ENCODE peak calls at places on chromosomes 2 and 18, in eight cellular contexts. One of them, this sample, is unnamed.

GRCh38 chr2:184261818-184262217 is 336.5 kb upstream of the ZNF804A start:
- DNase-seq in epithelial cell of esophagus: no peak
- DNase-seq in fibroblast of mammary gland: no peak
- DNase-seq in pancreas: no peak
- DNase-seq in mammary epithelial cell: no peak
- DNase-seq in Peyer's patch: no peak
- DNase-seq in A549: no peak
- DNase-seq in NB4: no peak
- DNase-seq in this sample: no peak

GRCh38 chr2:16091576-16092282 is 151.4 kb downstream of the MYCN start:
- DNase-seq in epithelial cell of esophagus: no peak
- DNase-seq in fibroblast of mammary gland: no peak
- DNase-seq in pancreas: no peak
- DNase-seq in mammary epithelial cell: no peak
- DNase-seq in Peyer's patch: no peak
- DNase-seq in A549: no peak
- DNase-seq in NB4: no peak
- DNase-seq in this sample: no peak

GRCh38 chr2:191059308-191059707 is 45.3 kb upstream of the STAT1 start:
- DNase-seq in epithelial cell of esophagus: no peak
- DNase-seq in fibroblast of mammary gland: no peak
- DNase-seq in pancreas: no peak
- DNase-seq in mammary epithelial cell: no peak
- DNase-seq in Peyer's patch: no peak
- DNase-seq in A549: no peak
- DNase-seq in NB4: no peak
- DNase-seq in this sample: no peak

GRCh38 chr2:201411421-201411820 is 39.8 kb downstream of the TRAK2 start:
- DNase-seq in epithelial cell of esophagus: no peak
- DNase-seq in fibroblast of mammary gland: peak
- DNase-seq in pancreas: no peak
- DNase-seq in mammary epithelial cell: no peak
- DNase-seq in Peyer's patch: no peak
- DNase-seq in A549: no peak
- DNase-seq in NB4: no peak
- DNase-seq in this sample: no peak

GRCh38 chr2:38709515-38710194 is 41.5 kb downstream of the SRSF7 start:
- DNase-seq in epithelial cell of esophagus: no peak
- DNase-seq in fibroblast of mammary gland: no peak
- DNase-seq in pancreas: no peak
- DNase-seq in mammary epithelial cell: no peak
- DNase-seq in Peyer's patch: no peak
- DNase-seq in A549: no peak
- DNase-seq in NB4: no peak
- DNase-seq in this sample: no peak

GRCh38 chr2:54350422-54350821 is 94.4 kb upstream of the TSPYL6 start:
- DNase-seq in epithelial cell of esophagus: no peak
- DNase-seq in fibroblast of mammary gland: no peak
- DNase-seq in pancreas: no peak
- DNase-seq in mammary epithelial cell: no peak
- DNase-seq in Peyer's patch: no peak
- DNase-seq in A549: no peak
- DNase-seq in NB4: peak
- DNase-seq in this sample: no peak

GRCh38 chr2:161238559-161239415 is 69.4 kb upstream of the PSMD14 start:
- DNase-seq in epithelial cell of esophagus: peak
- DNase-seq in fibroblast of mammary gland: peak
- DNase-seq in pancreas: peak
- DNase-seq in mammary epithelial cell: peak
- DNase-seq in Peyer's patch: peak
- DNase-seq in A549: peak
- DNase-seq in NB4: peak
- DNase-seq in this sample: peak

GRCh38 chr2:28991021-28991420 is 9.9 kb downstream of the TOGARAM2 start:
- DNase-seq in epithelial cell of esophagus: peak
- DNase-seq in fibroblast of mammary gland: peak
- DNase-seq in pancreas: no peak
- DNase-seq in mammary epithelial cell: no peak
- DNase-seq in Peyer's patch: no peak
- DNase-seq in A549: no peak
- DNase-seq in NB4: no peak
- DNase-seq in this sample: no peak

GRCh38 chr18:5958822-5959221 is 63.5 kb upstream of the TMEM200C start:
- DNase-seq in epithelial cell of esophagus: no peak
- DNase-seq in fibroblast of mammary gland: no peak
- DNase-seq in pancreas: no peak
- DNase-seq in mammary epithelial cell: no peak
- DNase-seq in Peyer's patch: no peak
- DNase-seq in A549: no peak
- DNase-seq in NB4: no peak
- DNase-seq in this sample: no peak

GRCh38 chr2:40240067-40240466 is 211.8 kb downstream of the SLC8A1 start:
- DNase-seq in epithelial cell of esophagus: peak
- DNase-seq in fibroblast of mammary gland: peak
- DNase-seq in pancreas: peak
- DNase-seq in mammary epithelial cell: peak
- DNase-seq in Peyer's patch: no peak
- DNase-seq in A549: no peak
- DNase-seq in NB4: no peak
- DNase-seq in this sample: peak

GRCh38 chr2:52904511-52904910 is 863.1 kb upstream of the CHAC2 start:
- DNase-seq in epithelial cell of esophagus: peak
- DNase-seq in fibroblast of mammary gland: no peak
- DNase-seq in pancreas: no peak
- DNase-seq in mammary epithelial cell: peak
- DNase-seq in Peyer's patch: no peak
- DNase-seq in A549: no peak
- DNase-seq in NB4: no peak
- DNase-seq in this sample: no peak

GRCh38 chr2:11270891-11271290 is 73.5 kb downstream of the ROCK2 start:
- DNase-seq in epithelial cell of esophagus: peak
- DNase-seq in fibroblast of mammary gland: peak
- DNase-seq in pancreas: no peak
- DNase-seq in mammary epithelial cell: peak
- DNase-seq in Peyer's patch: no peak
- DNase-seq in A549: no peak
- DNase-seq in NB4: peak
- DNase-seq in this sample: no peak

GRCh38 chr2:223997938-223998337 is 40.7 kb downstream of the MRPL44 start:
- DNase-seq in epithelial cell of esophagus: no peak
- DNase-seq in fibroblast of mammary gland: no peak
- DNase-seq in pancreas: no peak
- DNase-seq in mammary epithelial cell: no peak
- DNase-seq in Peyer's patch: no peak
- DNase-seq in A549: no peak
- DNase-seq in NB4: no peak
- DNase-seq in this sample: no peak

GRCh38 chr2:238152811-238153688 is 5.7 kb upstream of the ERFE start:
- DNase-seq in epithelial cell of esophagus: no peak
- DNase-seq in fibroblast of mammary gland: no peak
- DNase-seq in pancreas: no peak
- DNase-seq in mammary epithelial cell: no peak
- DNase-seq in Peyer's patch: no peak
- DNase-seq in A549: no peak
- DNase-seq in NB4: no peak
- DNase-seq in this sample: no peak
- TF ChIP-seq CTCF in epithelial cell of esophagus: no peak
- TF ChIP-seq CTCF in fibroblast of mammary gland: no peak
- TF ChIP-seq CTCF in pancreas: no peak
- TF ChIP-seq CTCF in mammary epithelial cell: no peak
- TF ChIP-seq CTCF in Peyer's patch: no peak
- TF ChIP-seq CTCF in A549: no peak
- TF ChIP-seq CTCF in NB4: peak
- TF ChIP-seq CTCF in this sample: peak

GRCh38 chr2:5368263-5368662 is 323.9 kb upstream of the SOX11 start:
- DNase-seq in epithelial cell of esophagus: no peak
- DNase-seq in fibroblast of mammary gland: no peak
- DNase-seq in pancreas: no peak
- DNase-seq in mammary epithelial cell: no peak
- DNase-seq in Peyer's patch: no peak
- DNase-seq in A549: no peak
- DNase-seq in NB4: no peak
- DNase-seq in this sample: no peak
- TF ChIP-seq CTCF in epithelial cell of esophagus: no peak
- TF ChIP-seq CTCF in fibroblast of mammary gland: no peak
- TF ChIP-seq CTCF in pancreas: no peak
- TF ChIP-seq CTCF in mammary epithelial cell: no peak
- TF ChIP-seq CTCF in Peyer's patch: no peak
- TF ChIP-seq CTCF in A549: no peak
- TF ChIP-seq CTCF in NB4: no peak
- TF ChIP-seq CTCF in this sample: no peak

DNA sequence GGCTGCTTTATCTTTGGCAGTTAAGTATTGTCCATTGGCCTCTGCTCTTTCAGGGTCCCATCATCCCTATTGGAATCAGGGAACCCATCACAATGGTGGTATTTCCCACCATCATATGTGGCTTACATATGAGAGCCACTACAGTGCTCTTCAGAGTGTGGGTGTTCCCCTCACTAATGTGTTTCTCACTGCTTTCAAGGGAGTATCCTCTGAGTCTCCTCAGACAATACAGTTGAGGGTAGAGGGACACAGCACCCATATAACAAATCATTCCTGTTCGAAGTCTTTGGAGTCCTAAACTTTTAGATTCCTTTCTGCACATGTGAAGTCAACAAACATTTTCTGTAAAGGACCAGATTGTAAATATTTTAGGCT is 48.7 kb upstream of the DNAJC10 start:
- DNase-seq in epithelial cell of esophagus: no peak
- DNase-seq in fibroblast of mammary gland: no peak
- DNase-seq in pancreas: no peak
- DNase-seq in mammary epithelial cell: no peak
- DNase-seq in Peyer's patch: no peak
- DNase-seq in A549: no peak
- DNase-seq in NB4: no peak
- DNase-seq in this sample: no peak
- TF ChIP-seq CTCF in epithelial cell of esophagus: no peak
- TF ChIP-seq CTCF in fibroblast of mammary gland: no peak
- TF ChIP-seq CTCF in pancreas: no peak
- TF ChIP-seq CTCF in mammary epithelial cell: no peak
- TF ChIP-seq CTCF in Peyer's patch: no peak
- TF ChIP-seq CTCF in A549: no peak
- TF ChIP-seq CTCF in NB4: no peak
- TF ChIP-seq CTCF in this sample: no peak

GRCh38 chr2:241598487-241598886 is 38.5 kb downstream of the THAP4 start:
- DNase-seq in epithelial cell of esophagus: peak
- DNase-seq in fibroblast of mammary gland: no peak
- DNase-seq in pancreas: no peak
- DNase-seq in mammary epithelial cell: peak
- DNase-seq in Peyer's patch: no peak
- DNase-seq in A549: peak
- DNase-seq in NB4: no peak
- DNase-seq in this sample: peak
- TF ChIP-seq CTCF in epithelial cell of esophagus: peak
- TF ChIP-seq CTCF in fibroblast of mammary gland: no peak
- TF ChIP-seq CTCF in pancreas: no peak
- TF ChIP-seq CTCF in mammary epithelial cell: peak
- TF ChIP-seq CTCF in Peyer's patch: no peak
- TF ChIP-seq CTCF in A549: peak
- TF ChIP-seq CTCF in NB4: peak
- TF ChIP-seq CTCF in this sample: peak

GRCh38 chr2:163737563-163737962 is 1.8 kb upstream of the FIGN start:
- DNase-seq in epithelial cell of esophagus: no peak
- DNase-seq in fibroblast of mammary gland: no peak
- DNase-seq in pancreas: no peak
- DNase-seq in mammary epithelial cell: no peak
- DNase-seq in Peyer's patch: no peak
- DNase-seq in A549: no peak
- DNase-seq in NB4: no peak
- DNase-seq in this sample: no peak

GRCh38 chr2:163734911-163735691 is 707 bp downstream of the FIGN start:
- DNase-seq in epithelial cell of esophagus: peak
- DNase-seq in fibroblast of mammary gland: peak
- DNase-seq in pancreas: no peak
- DNase-seq in mammary epithelial cell: peak
- DNase-seq in Peyer's patch: no peak
- DNase-seq in A549: peak
- DNase-seq in NB4: no peak
- DNase-seq in this sample: no peak

GRCh38 chr2:163737169-163737439 is 1.3 kb upstream of the FIGN start:
- DNase-seq in epithelial cell of esophagus: no peak
- DNase-seq in fibroblast of mammary gland: no peak
- DNase-seq in pancreas: no peak
- DNase-seq in mammary epithelial cell: no peak
- DNase-seq in Peyer's patch: no peak
- DNase-seq in A549: no peak
- DNase-seq in NB4: no peak
- DNase-seq in this sample: no peak

GRCh38 chr2:163735692-163736432 is at the start of gene FIGN:
- DNase-seq in epithelial cell of esophagus: peak
- DNase-seq in fibroblast of mammary gland: peak
- DNase-seq in pancreas: peak
- DNase-seq in mammary epithelial cell: peak
- DNase-seq in Peyer's patch: no peak
- DNase-seq in A549: peak
- DNase-seq in NB4: no peak
- DNase-seq in this sample: peak

DNA sequence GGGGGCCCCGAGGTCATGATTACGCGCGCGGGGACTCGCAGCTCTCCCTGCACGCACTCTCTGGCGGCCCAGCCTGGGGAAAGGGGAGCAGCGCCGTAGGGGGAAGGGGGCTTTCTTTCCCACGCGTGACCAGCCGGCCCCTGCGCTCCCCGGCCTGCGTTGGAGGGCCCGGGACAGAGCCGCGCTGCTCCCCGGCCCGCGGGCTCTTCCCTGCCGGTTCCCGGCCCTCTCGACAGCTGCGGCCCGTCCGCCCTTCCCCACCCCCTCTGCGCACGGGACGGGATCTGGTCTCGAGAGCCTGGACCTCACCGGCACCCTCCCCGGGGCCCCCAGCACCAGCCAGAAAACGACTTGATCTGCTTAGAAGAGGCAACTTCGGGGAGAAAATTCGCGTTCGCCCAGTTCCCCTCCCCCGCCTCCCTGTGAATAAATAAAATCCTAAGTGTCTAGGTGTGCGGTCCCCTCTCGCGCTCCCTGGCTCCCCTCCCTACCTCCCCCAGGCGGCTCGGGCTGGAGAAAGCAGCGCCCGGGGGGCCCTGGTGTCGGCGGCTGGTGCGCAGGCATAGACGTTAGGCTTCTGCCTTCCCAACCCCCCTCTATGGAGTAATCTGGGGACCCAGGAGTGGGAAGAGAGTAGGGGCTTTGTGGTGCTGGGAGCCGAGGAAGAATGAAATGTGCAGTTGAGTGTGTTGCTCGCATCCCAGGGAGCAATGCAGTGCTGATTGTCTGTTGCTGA is 793 bp upstream of the FIGN start:
- DNase-seq in epithelial cell of esophagus: peak
- DNase-seq in fibroblast of mammary gland: peak
- DNase-seq in pancreas: peak
- DNase-seq in mammary epithelial cell: peak
- DNase-seq in Peyer's patch: no peak
- DNase-seq in A549: peak
- DNase-seq in NB4: no peak
- DNase-seq in this sample: peak
- TF ChIP-seq CTCF in epithelial cell of esophagus: peak
- TF ChIP-seq CTCF in fibroblast of mammary gland: peak
- TF ChIP-seq CTCF in pancreas: no peak
- TF ChIP-seq CTCF in mammary epithelial cell: peak
- TF ChIP-seq CTCF in Peyer's patch: no peak
- TF ChIP-seq CTCF in A549: no peak
- TF ChIP-seq CTCF in NB4: no peak
- TF ChIP-seq CTCF in this sample: peak

GRCh38 chr18:34352385-34353163 is 127.9 kb upstream of the NOL4 start:
- DNase-seq in epithelial cell of esophagus: no peak
- DNase-seq in fibroblast of mammary gland: peak
- DNase-seq in pancreas: no peak
- DNase-seq in mammary epithelial cell: no peak
- DNase-seq in Peyer's patch: no peak
- DNase-seq in A549: no peak
- DNase-seq in NB4: peak
- DNase-seq in this sample: no peak
- TF ChIP-seq CTCF in epithelial cell of esophagus: peak
- TF ChIP-seq CTCF in fibroblast of mammary gland: no peak
- TF ChIP-seq CTCF in pancreas: peak
- TF ChIP-seq CTCF in mammary epithelial cell: no peak
- TF ChIP-seq CTCF in Peyer's patch: no peak
- TF ChIP-seq CTCF in A549: no peak
- TF ChIP-seq CTCF in NB4: no peak
- TF ChIP-seq CTCF in this sample: peak

This sample was measured in upper lobe of right lung.